ENCODE peak calls at places on chromosomes 13 and 19, in seven cellular contexts. G is epithelial cell of esophagus; F is neural progenitor cell; J is GM12865; N is CD8-positive, alpha-beta memory T cell; Z is heart right ventricle; S is neuronal stem cell. A is an unnamed sample.

GRCh38 chr19:49932041-49932451 is 2.7 kb upstream of the NUP62 start:
- DNase-seq in G (peak), F (no peak), J (no peak), N (no peak), Z (no peak), S (no peak), A (no peak)

GRCh38 chr13:100636441-100636840 is 38.2 kb downstream of the TMTC4 start:
- DNase-seq in G (no peak), F (no peak), J (no peak), N (no peak), Z (no peak), S (no peak), A (no peak)

GRCh38 chr13:96994849-96995243 is 570 bp upstream of the OXGR1 start:
- DNase-seq in G (no peak), F (no peak), J (no peak), N (no peak), Z (no peak), S (no peak), A (no peak)

GRCh38 chr19:23436944-23437343 is 41.7 kb upstream of the ZNF91 start:
- DNase-seq in G (no peak), F (no peak), J (no peak), N (no peak), Z (no peak), S (no peak), A (no peak)

GRCh38 chr13:34502011-34502410 is 440.1 kb upstream of the NBEA start:
- DNase-seq in G (peak), F (no peak), J (no peak), N (no peak), Z (no peak), S (no peak), A (no peak)

GRCh38 chr13:113818700-113819295 is 45.1 kb downstream of the GAS6 start:
- DNase-seq in G (no peak), F (no peak), J (no peak), N (no peak), Z (no peak), S (no peak), A (no peak)

GRCh38 chr19:55075366-55075998 is at the start of gene EPS8L1:
- DNase-seq in G (peak), F (no peak), J (no peak), N (no peak), Z (no peak), S (no peak), A (no peak)

GRCh38 chr19:46815833-46816627 is 27.6 kb upstream of the SLC1A5 start:
- DNase-seq in G (no peak), F (no peak), J (no peak), N (no peak), Z (no peak), S (no peak), A (no peak)

GRCh38 chr13:44629465-44630183 is 53.5 kb upstream of the TSC22D1 start:
- DNase-seq in G (no peak), F (no peak), J (no peak), N (no peak), Z (no peak), S (no peak), A (peak)

GRCh38 chr13:84684804-84685203 is 802.5 kb upstream of the SLITRK1 start:
- DNase-seq in G (peak), F (no peak), J (no peak), N (no peak), Z (no peak), S (no peak), A (no peak)

GRCh38 chr13:25980255-25980654 is 71.6 kb downstream of the SHISA2 start:
- DNase-seq in G (peak), F (peak), J (no peak), N (no peak), Z (no peak), S (no peak), A (no peak)

GRCh38 chr13:79901336-79901735 is 420.4 kb downstream of the NDFIP2 start:
- DNase-seq in G (peak), F (peak), J (no peak), N (no peak), Z (no peak), S (no peak), A (no peak)

GRCh38 chr19:24040621-24041020 is 46.4 kb upstream of the ZNF254 start:
- DNase-seq in G (no peak), F (no peak), J (no peak), N (no peak), Z (no peak), S (no peak), A (no peak)

GRCh38 chr13:51324714-51325440 is 14.6 kb upstream of the SERPINE3 start:
- DNase-seq in G (no peak), F (peak), J (peak), N (no peak), Z (no peak), S (no peak), A (no peak)

GRCh38 chr19:32779082-32779481 is 59.5 kb downstream of the TDRD12 start:
- DNase-seq in G (no peak), F (no peak), J (no peak), N (no peak), Z (no peak), S (no peak), A (no peak)

GRCh38 chr19:54179921-54180452 is 7.0 kb upstream of the TMC4 start:
- DNase-seq in G (peak), F (peak), J (no peak), N (no peak), Z (no peak), S (peak), A (no peak)

GRCh38 chr19:47723573-47723923 is 10.3 kb downstream of the EHD2 start:
- DNase-seq in G (peak), F (no peak), J (no peak), N (no peak), Z (no peak), S (no peak), A (peak)

GRCh38 chr13:50213526-50213925 is 198.3 kb downstream of the KCNRG start:
- DNase-seq in G (no peak), F (no peak), J (no peak), N (no peak), Z (no peak), S (no peak), A (no peak)

GRCh38 chr13:29520671-29521070 is 74.8 kb downstream of the SLC7A1 start:
- DNase-seq in G (no peak), F (no peak), J (no peak), N (no peak), Z (no peak), S (no peak), A (peak)

GRCh38 chr13:111903143-111903542 is 163.8 kb upstream of the SOX1 start:
- DNase-seq in G (no peak), F (no peak), J (no peak), N (no peak), Z (no peak), S (no peak), A (peak)

GRCh38 chr19:38045554-38046253 is 138.7 kb downstream of the SIPA1L3 start:
- DNase-seq in G (no peak), F (no peak), J (peak), N (no peak), Z (no peak), S (no peak), A (no peak)

GRCh38 chr19:38046254-38047047 is 139.4 kb downstream of the SIPA1L3 start:
- DNase-seq in G (no peak), F (no peak), J (peak), N (no peak), Z (no peak), S (no peak), A (no peak)

GRCh38 chr19:38049105-38049649 is 142.2 kb downstream of the SIPA1L3 start:
- DNase-seq in G (no peak), F (no peak), J (peak), N (peak), Z (no peak), S (no peak), A (no peak)

GRCh38 chr19:38047048-38047435 is 140.0 kb downstream of the SIPA1L3 start:
- DNase-seq in G (no peak), F (no peak), J (peak), N (no peak), Z (no peak), S (no peak), A (no peak)

DNA sequence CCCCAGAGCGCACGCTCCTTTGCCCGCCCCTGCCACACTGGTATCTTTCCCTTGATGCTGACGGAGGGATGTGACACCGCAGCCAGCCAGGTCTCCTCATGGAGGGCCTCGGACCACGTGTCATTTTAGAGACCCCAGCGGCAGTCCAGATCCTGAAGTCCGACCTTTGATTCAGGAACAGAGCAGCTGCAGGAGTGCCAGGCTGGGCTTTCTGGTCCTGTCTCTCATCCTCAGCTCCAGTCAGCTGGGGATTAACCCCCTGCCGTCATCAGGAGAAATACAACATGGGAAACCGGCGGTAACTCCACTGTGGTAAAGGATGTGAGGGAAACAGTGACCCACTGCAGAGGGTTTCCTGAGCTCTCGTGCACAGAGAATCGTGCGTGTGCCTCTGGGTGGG is 140.6 kb downstream of the SIPA1L3 start:
- DNase-seq in G (no peak), F (peak), J (no peak), N (no peak), Z (no peak), S (no peak), A (no peak)
- H3K4me3 ChIP-seq in G (no peak), F (no peak), J (no peak), N (no peak), Z (no peak), S (no peak), A (no peak)

GRCh38 chr19:4061178-4061682 is 5.5 kb downstream of the ZBTB7A start:
- DNase-seq in G (peak), F (no peak), J (peak), N (no peak), Z (peak), S (no peak), A (peak)

GRCh38 chr19:4060621-4061177 is 6.0 kb downstream of the ZBTB7A start:
- DNase-seq in G (no peak), F (no peak), J (no peak), N (no peak), Z (no peak), S (no peak), A (no peak)

GRCh38 chr19:4059493-4059880 is 7.2 kb downstream of the ZBTB7A start:
- DNase-seq in G (no peak), F (no peak), J (no peak), N (no peak), Z (no peak), S (no peak), A (no peak)

GRCh38 chr19:4058696-4059492 is 7.8 kb downstream of the ZBTB7A start:
- DNase-seq in G (no peak), F (no peak), J (no peak), N (no peak), Z (no peak), S (no peak), A (no peak)

DNA sequence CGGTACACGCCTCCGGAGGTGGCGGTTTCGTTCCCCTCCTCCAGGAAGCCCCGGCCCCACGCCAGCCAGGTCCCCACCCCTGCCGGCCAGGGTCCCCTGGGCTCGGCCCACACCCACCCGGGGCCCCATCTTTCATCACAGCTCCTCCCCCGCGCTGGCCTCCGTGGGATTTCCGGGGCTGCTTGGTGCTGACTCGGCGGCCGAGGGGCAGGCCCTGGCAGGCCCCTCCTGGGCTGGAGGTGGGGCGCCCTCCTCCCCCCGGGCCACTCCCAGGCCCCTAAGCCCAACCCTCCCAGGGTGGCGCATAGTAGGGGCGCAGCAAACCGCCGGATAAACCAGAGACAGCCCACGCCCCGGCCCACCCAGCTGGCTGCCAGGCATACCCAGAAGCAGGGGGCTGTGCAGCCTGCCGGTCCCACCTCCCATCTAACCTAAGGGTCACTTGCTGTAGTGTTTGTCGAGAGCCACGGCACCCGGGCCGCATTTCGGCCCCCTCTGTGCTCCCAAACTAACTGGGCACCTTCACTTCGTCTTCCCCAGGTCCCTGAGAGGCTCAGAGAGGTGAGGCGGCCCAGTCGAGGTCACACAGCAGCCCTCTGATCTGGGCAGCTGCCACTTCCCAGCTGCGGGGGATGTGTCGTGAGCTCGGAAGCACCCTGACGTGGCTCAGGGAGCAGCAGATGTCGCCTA is 6.6 kb downstream of the ZBTB7A start:
- DNase-seq in G (peak), F (no peak), J (peak), N (peak), Z (peak), S (no peak), A (no peak)
- H3K4me3 ChIP-seq in G (peak), F (no peak), J (peak), N (peak), Z (peak), S (no peak), A (no peak)

GRCh38 chr13:36918246-36919060 is 1.6 kb downstream of the SMAD9 start:
- DNase-seq in G (no peak), F (peak), J (peak), N (no peak), Z (no peak), S (no peak), A (no peak)
- H3K4me3 ChIP-seq in G (peak), F (peak), J (no peak), N (no peak), Z (peak), S (peak), A (peak)

GRCh38 chr19:14478113-14478545 is 3.0 kb upstream of the PTGER1 start:
- DNase-seq in G (no peak), F (no peak), J (no peak), N (no peak), Z (no peak), S (no peak), A (no peak)
- H3K4me3 ChIP-seq in G (no peak), F (no peak), J (no peak), N (no peak), Z (no peak), S (no peak), A (no peak)

A was measured in MG63.